ENCODE peak calls at places on chromosomes 5 and 9, in ten cellular contexts. Y is coronary artery; L is uterus; E is right atrium auricular region; O is activated T-cell treated with anti-CD3 and anti-CD28 coated beads, Interleukin-2, amount 50 U/mL, for 4 hours; K is A549; F is iris pigment epithelial cell; C is NCI-H2081; Z is colonic mucosa; D is nucleus accumbens. T is an unnamed sample.

GRCh38 chr5:173268750-173269580 is 34.0 kb upstream of the NKX2-5 start:
- DNase-seq in Y (no peak), L (no peak), E (no peak), O (no peak), K (no peak), F (no peak), C (no peak), Z (no peak), D (no peak), T (no peak)

GRCh38 chr5:76475936-76476335 is 72.9 kb downstream of the IQGAP2 start:
- DNase-seq in Y (no peak), L (no peak), E (no peak), O (no peak), K (no peak), F (no peak), C (no peak), Z (peak; percentile 76), D (no peak), T (no peak)

GRCh38 chr9:37209431-37210386 is 89.3 kb downstream of the ZCCHC7 start:
- DNase-seq in Y (no peak), L (no peak), E (no peak), O (no peak), K (no peak), F (no peak), C (no peak), Z (no peak), D (no peak), T (no peak)

GRCh38 chr5:171512397-171512796 is 93.0 kb downstream of the FGF18 start:
- DNase-seq in Y (no peak), L (no peak), E (no peak), O (no peak), K (no peak), F (no peak), C (no peak), Z (no peak), D (no peak), T (no peak)

GRCh38 chr9:87157366-87158031 is 210.2 kb upstream of the GAS1 start:
- DNase-seq in Y (no peak), L (no peak), E (no peak), O (no peak), K (no peak), F (no peak), C (no peak), Z (no peak), D (no peak), T (no peak)

GRCh38 chr5:90227688-90228087 is 181.9 kb downstream of the CETN3 start:
- DNase-seq in Y (no peak), L (peak; percentile 15), E (no peak), O (no peak), K (no peak), F (no peak), C (no peak), Z (peak; percentile 85), D (no peak), T (no peak)

GRCh38 chr5:37799865-37800421 is 39.9 kb downstream of the GDNF start:
- DNase-seq in Y (no peak), L (no peak), E (no peak), O (no peak), K (no peak), F (peak; percentile 18), C (no peak), Z (no peak), D (no peak), T (no peak)

GRCh38 chr9:121298689-121299112 is 30.7 kb downstream of the GSN start:
- DNase-seq in Y (peak; percentile 80), L (peak; percentile 62), E (no peak), O (no peak), K (no peak), F (no peak), C (peak; percentile 17), Z (no peak), D (no peak), T (no peak)

GRCh38 chr5:57439601-57440000 is 43.0 kb downstream of the ACTBL2 start:
- DNase-seq in Y (no peak), L (no peak), E (no peak), O (no peak), K (no peak), F (no peak), C (no peak), Z (no peak), D (no peak), T (no peak)

GRCh38 chr9:79012561-79012960 is 559.2 kb upstream of the TLE4 start:
- DNase-seq in Y (no peak), L (no peak), E (no peak), O (no peak), K (no peak), F (peak; percentile 76), C (no peak), Z (no peak), D (no peak), T (no peak)

GRCh38 chr9:128764361-128764760 is 7.4 kb downstream of the ZER1 start:
- DNase-seq in Y (no peak), L (no peak), E (no peak), O (no peak), K (no peak), F (no peak), C (no peak), Z (no peak), D (no peak), T (no peak)

GRCh38 chr5:133428072-133428660 is 184.2 kb downstream of the FSTL4 start:
- DNase-seq in Y (no peak), L (no peak), E (no peak), O (no peak), K (no peak), F (no peak), C (no peak), Z (no peak), D (no peak), T (no peak)

GRCh38 chr5:126031989-126032716 is 391.1 kb upstream of the GRAMD2B start:
- DNase-seq in Y (no peak), L (peak; percentile 23), E (peak; percentile 62), O (no peak), K (no peak), F (peak; percentile 64), C (peak; percentile 85), Z (no peak), D (no peak), T (no peak)

GRCh38 chr5:179430256-179431175 is 85.3 kb upstream of the ADAMTS2 start:
- DNase-seq in Y (no peak), L (no peak), E (no peak), O (no peak), K (no peak), F (no peak), C (no peak), Z (no peak), D (no peak), T (no peak)

GRCh38 chr5:180806351-180807011 is 3.9 kb upstream of the MGAT1 start:
- DNase-seq in Y (no peak), L (no peak), E (no peak), O (no peak), K (no peak), F (no peak), C (no peak), Z (no peak), D (no peak), T (no peak)

GRCh38 chr5:541888-542692 is 17.8 kb upstream of the SLC9A3 start:
- DNase-seq in Y (no peak), L (no peak), E (no peak), O (no peak), K (no peak), F (no peak), C (no peak), Z (no peak), D (no peak), T (no peak)

GRCh38 chr5:102807878-102808502 is 52.9 kb downstream of the PAM start:
- DNase-seq in Y (no peak), L (no peak), E (no peak), O (no peak), K (no peak), F (peak; percentile 89), C (peak; percentile 91), Z (no peak), D (no peak), T (no peak)

GRCh38 chr9:129038109-129038852 is 1.9 kb downstream of the MIGA2 start:
- DNase-seq in Y (no peak), L (no peak), E (no peak), O (no peak), K (no peak), F (no peak), C (no peak), Z (no peak), D (no peak), T (no peak)

GRCh38 chr5:127785098-127785927 is 82.1 kb downstream of the CCDC192 start:
- DNase-seq in Y (no peak), L (no peak), E (no peak), O (no peak), K (no peak), F (peak; percentile 98), C (no peak), Z (no peak), D (no peak), T (no peak)

GRCh38 chr9:121684381-121685145 is 33.1 kb downstream of the DAB2IP start:
- DNase-seq in Y (no peak), L (peak; percentile 50), E (no peak), O (no peak), K (peak; percentile 60), F (peak; percentile 35), C (peak; percentile 22), Z (peak; percentile 62), D (peak; percentile 24), T (no peak)

GRCh38 chr5:155651-156410 is 35.5 kb upstream of the LRRC14B start:
- DNase-seq in Y (peak; percentile 43), L (no peak), E (no peak), O (no peak), K (no peak), F (no peak), C (no peak), Z (peak; percentile 7), D (no peak), T (peak; percentile 64)

GRCh38 chr5:111680737-111681413 is 76.1 kb downstream of the NREP start:
- DNase-seq in Y (no peak), L (peak; percentile 67), E (peak; percentile 73), O (no peak), K (peak; percentile 49), F (peak; percentile 95), C (peak; percentile 73), Z (peak; percentile 78), D (no peak), T (no peak)

GRCh38 chr5:95842955-95843544 is 20.5 kb upstream of the GLRX start:
- DNase-seq in Y (no peak), L (no peak), E (peak; percentile 79), O (peak; percentile 48), K (no peak), F (peak; percentile 95), C (no peak), Z (peak; percentile 56), D (no peak), T (no peak)

GRCh38 chr5:82330921-82331320 is 52.8 kb upstream of the RPS23 start:
- DNase-seq in Y (no peak), L (no peak), E (no peak), O (no peak), K (no peak), F (no peak), C (no peak), Z (no peak), D (no peak), T (no peak)

GRCh38 chr5:36739751-36740221 is 133.4 kb downstream of the SLC1A3 start:
- DNase-seq in Y (no peak), L (no peak), E (peak; percentile 81), O (peak; percentile 56), K (peak; percentile 47), F (peak; percentile 69), C (peak; percentile 88), Z (peak; percentile 89), D (peak; percentile 20), T (peak; percentile 74)

GRCh38 chr5:136984772-136985455 is 514.2 kb downstream of the SPOCK1 start:
- DNase-seq in Y (no peak), L (no peak), E (no peak), O (no peak), K (no peak), F (no peak), C (no peak), Z (no peak), D (no peak), T (no peak)

GRCh38 chr9:12771891-12772290 is 2.9 kb upstream of the LURAP1L start:
- DNase-seq in Y (no peak), L (no peak), E (no peak), O (no peak), K (no peak), F (peak; percentile 82), C (no peak), Z (no peak), D (no peak), T (no peak)

GRCh38 chr9:130212543-130213297 is 40.5 kb downstream of the NCS1 start:
- DNase-seq in Y (no peak), L (no peak), E (no peak), O (no peak), K (no peak), F (no peak), C (no peak), Z (no peak), D (no peak), T (no peak)

T was measured in type B pancreatic cell.